ENCODE peak calls at places on chromosome 10, in seven cellular contexts. Q, D, B, G, X, N and K are unnamed samples.

GRCh38 chr10:98302711-98303365 is 34.8 kb upstream of the LOXL4 start:
- DNase-seq in Q (no peak), D (no peak), B (no peak), G (no peak), X (no peak), N (no peak), K (no peak)

GRCh38 chr10:23512355-23513058 is 73.6 kb downstream of the OTUD1 start:
- DNase-seq in Q (no peak), D (no peak), B (no peak), G (no peak), X (peak; percentile 20), N (peak; percentile 3), K (no peak)

GRCh38 chr10:58897708-58898107 is 278.7 kb upstream of the PHYHIPL start:
- DNase-seq in Q (no peak), D (no peak), B (no peak), G (no peak), X (no peak), N (no peak), K (no peak)

GRCh38 chr10:97361050-97361901 is 26.7 kb upstream of the FRAT2 start:
- DNase-seq in Q (peak; percentile 34), D (no peak), B (no peak), G (no peak), X (no peak), N (no peak), K (no peak)

GRCh38 chr10:79356104-79356503 is 8.8 kb downstream of the PPIF start:
- DNase-seq in Q (no peak), D (no peak), B (no peak), G (no peak), X (no peak), N (no peak), K (peak; percentile 13)

GRCh38 chr10:91415816-91416215 is 5.7 kb downstream of the HECTD2 start:
- DNase-seq in Q (no peak), D (no peak), B (no peak), G (no peak), X (no peak), N (peak; percentile 66), K (no peak)

GRCh38 chr10:78202386-78202785 is 168.7 kb downstream of the RPS24 start:
- DNase-seq in Q (no peak), D (no peak), B (no peak), G (no peak), X (no peak), N (no peak), K (no peak)

GRCh38 chr10:132849546-132850031 is 63.6 kb upstream of the NKX6-2 start:
- DNase-seq in Q (no peak), D (no peak), B (peak; percentile 25), G (no peak), X (no peak), N (no peak), K (no peak)

GRCh38 chr10:26318672-26319071 is 102.1 kb downstream of the GAD2 start:
- DNase-seq in Q (no peak), D (no peak), B (peak; percentile 67), G (no peak), X (no peak), N (no peak), K (no peak)

GRCh38 chr10:20714518-20714917 is 182.6 kb downstream of the NEBL start:
- DNase-seq in Q (no peak), D (no peak), B (no peak), G (no peak), X (no peak), N (no peak), K (no peak)

GRCh38 chr10:74746813-74747212 is 79.6 kb upstream of the KAT6B start:
- DNase-seq in Q (no peak), D (no peak), B (no peak), G (no peak), X (no peak), N (no peak), K (no peak)

GRCh38 chr10:102811346-102811745 is 25.9 kb downstream of the CYP17A1 start:
- DNase-seq in Q (no peak), D (no peak), B (no peak), G (no peak), X (no peak), N (no peak), K (no peak)

GRCh38 chr10:89491932-89492331 is 43.5 kb downstream of the SLC16A12 start:
- DNase-seq in Q (no peak), D (no peak), B (no peak), G (no peak), X (no peak), N (no peak), K (no peak)

GRCh38 chr10:118973744-118974143 is 55.8 kb upstream of the NANOS1 start:
- DNase-seq in Q (no peak), D (no peak), B (no peak), G (no peak), X (no peak), N (no peak), K (no peak)

GRCh38 chr10:88347022-88347421 is 236.1 kb downstream of the RNLS start:
- DNase-seq in Q (no peak), D (no peak), B (no peak), G (no peak), X (no peak), N (no peak), K (no peak)

GRCh38 chr10:99927719-99928280 is 81.9 kb downstream of the DNMBP start:
- DNase-seq in Q (peak; percentile 77), D (no peak), B (no peak), G (no peak), X (no peak), N (no peak), K (peak; percentile 54)

GRCh38 chr10:99926925-99927718 is 82.6 kb downstream of the DNMBP start:
- DNase-seq in Q (peak; percentile 91), D (no peak), B (peak; percentile 56), G (no peak), X (peak; percentile 66), N (peak; percentile 63), K (peak; percentile 86)

GRCh38 chr10:99930731-99931550 is 78.8 kb downstream of the DNMBP start:
- DNase-seq in Q (no peak), D (peak; percentile 77), B (peak; percentile 91), G (no peak), X (peak; percentile 70), N (peak; percentile 81), K (peak; percentile 94)

GRCh38 chr10:99924856-99925255 is 84.9 kb downstream of the DNMBP start:
- DNase-seq in Q (no peak), D (no peak), B (no peak), G (no peak), X (no peak), N (no peak), K (no peak)

DNA sequence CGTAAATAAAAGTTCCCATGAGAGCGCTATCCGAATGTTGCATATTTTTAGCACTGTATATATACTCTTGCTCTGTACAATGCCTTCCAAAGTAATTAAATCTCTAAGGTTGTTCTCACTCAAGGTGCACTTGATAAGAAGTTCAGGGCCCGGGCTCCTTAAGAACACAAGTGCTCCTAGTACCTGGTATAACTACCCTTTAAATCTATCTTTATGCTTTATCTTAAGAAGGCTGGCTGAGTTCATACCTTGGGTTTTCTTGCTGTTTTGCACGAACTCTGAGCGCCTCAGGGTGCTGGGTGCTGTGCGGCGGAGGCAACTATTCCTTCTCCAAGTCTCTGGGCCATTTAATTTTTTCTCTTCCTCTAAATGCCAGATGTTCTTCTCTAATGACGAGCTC is 80.4 kb downstream of the DNMBP start:
- DNase-seq in Q (no peak), D (no peak), B (peak; percentile 52), G (no peak), X (no peak), N (no peak), K (no peak)
- H3K4me3 ChIP-seq in Q (no peak overlapping the region), D (no peak overlapping the region), B (peak overlapping the region; percentile 47), G (no peak overlapping the region), X (peak overlapping the region; percentile 87), N (no peak overlapping the region), K (peak overlapping the region; percentile 36)

GRCh38 chr10:45417746-45418145 is 43.7 kb downstream of the ALOX5 start:
- DNase-seq in Q (no peak), D (no peak), B (no peak), G (no peak), X (no peak), N (no peak), K (no peak)
- H3K4me1 ChIP-seq in Q (peaks cover 15% of the 10 kb centered on the region), D (peaks cover 5% of the 10 kb centered on the region), B (peaks cover 45% of the 10 kb centered on the region), G (peaks cover 49% of the 10 kb centered on the region), X (no peaks in the 10 kb centered on the region), N (peaks cover 2% of the 10 kb centered on the region), K (peaks cover 6% of the 10 kb centered on the region)

DNA sequence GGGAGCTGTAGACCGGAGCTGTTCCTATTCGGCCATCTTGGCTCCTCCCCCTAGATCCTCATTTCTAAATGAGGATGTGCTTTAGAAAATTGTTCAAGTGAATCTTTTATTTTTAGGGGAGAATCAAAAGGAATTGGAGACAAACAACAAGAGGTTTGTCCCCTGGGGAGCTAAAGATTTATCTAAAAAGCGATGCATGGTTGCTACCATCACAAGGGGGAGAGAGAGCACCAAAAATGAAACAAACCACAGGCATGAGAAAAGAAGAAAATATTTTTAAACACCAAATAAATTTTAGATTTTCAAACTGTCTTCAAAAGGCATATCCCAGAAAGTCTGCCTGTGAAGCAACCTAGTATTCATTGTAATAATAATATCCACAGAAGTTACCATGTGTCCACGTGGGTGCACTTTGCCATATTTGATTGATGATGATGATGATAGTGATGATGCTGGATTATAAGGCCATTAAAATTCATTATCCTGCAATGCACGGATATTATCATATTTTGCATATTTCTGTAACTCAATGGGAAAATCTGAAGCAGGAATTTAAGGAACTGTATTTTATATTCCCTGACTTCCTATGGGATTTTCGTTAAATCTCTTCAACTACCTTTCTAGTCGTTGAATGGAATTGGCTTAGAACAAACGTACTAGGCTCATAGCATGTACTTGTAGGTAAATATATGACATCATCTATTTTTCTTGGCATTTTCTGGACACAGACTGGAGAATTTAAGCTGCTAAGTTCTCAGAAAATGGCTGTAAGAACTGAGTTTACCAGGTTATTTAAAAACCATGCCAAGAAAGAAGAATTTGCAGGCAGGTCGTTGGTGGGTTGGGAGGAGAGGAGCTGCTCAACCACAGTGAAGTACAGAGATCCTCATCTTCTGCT is 171.6 kb downstream of the WDR37 start:
- DNase-seq in Q (no peak), D (no peak), B (no peak), G (no peak), X (no peak), N (no peak), K (no peak)
- H3K4me3 ChIP-seq in Q (no peak overlapping the region), D (no peak overlapping the region), B (no peak overlapping the region), G (no peak overlapping the region), X (no peak overlapping the region), N (no peak overlapping the region), K (no peak overlapping the region)

GRCh38 chr10:131548176-131548575 is 236.7 kb upstream of the TCERG1L start:
- DNase-seq in Q (no peak), D (no peak), B (no peak), G (no peak), X (no peak), N (no peak), K (no peak)
- H3K4me1 ChIP-seq in Q (no peaks in the 10 kb centered on the region), D (no peaks in the 10 kb centered on the region), B (no peaks in the 10 kb centered on the region), G (no peaks in the 10 kb centered on the region), X (no peaks in the 10 kb centered on the region), N (no peaks in the 10 kb centered on the region), K (no peaks in the 10 kb centered on the region)

GRCh38 chr10:86755454-86755739 is 1.0 kb upstream of the BMPR1A start:
- DNase-seq in Q (no peak), D (no peak), B (no peak), G (no peak), X (no peak), N (no peak), K (no peak)
- H3K4me3 ChIP-seq in Q (no peak overlapping the region), D (peak overlapping the region; percentile 75), B (peak overlapping the region; percentile 75), G (peak overlapping the region; percentile 82), X (peak overlapping the region; percentile 78), N (peak overlapping the region; percentile 83), K (peak overlapping the region; percentile 87)

GRCh38 chr10:110354322-110354766 is 49.6 kb upstream of the SMNDC1 start:
- DNase-seq in Q (peak; percentile 86), D (peak; percentile 92), B (peak; percentile 86), G (peak; percentile 44), X (peak; percentile 62), N (peak; percentile 65), K (peak; percentile 83)
- H3K4me1 ChIP-seq in Q (peaks cover 24% of the 10 kb centered on the region), D (peaks cover 25% of the 10 kb centered on the region), B (peaks cover 30% of the 10 kb centered on the region), G (peaks cover 42% of the 10 kb centered on the region), X (peaks cover 70% of the 10 kb centered on the region), N (peaks cover 49% of the 10 kb centered on the region), K (no peaks in the 10 kb centered on the region)